ENCODE peak calls at places on chromosomes 16 and 17, in five cellular contexts. One of them, this sample, is unnamed.

GRCh38 chr17:40284085-40284713 is 3.5 kb upstream of the CDC6 start:
- DNase-seq in tibial artery: no peak
- DNase-seq in mucosa of descending colon: peak; percentile 80
- DNase-seq in H1: no peak
- DNase-seq in uterus: no peak
- DNase-seq in this sample: no peak

GRCh38 chr17:62892069-62892675 is 73.9 kb upstream of the TANC2 start:
- DNase-seq in tibial artery: no peak
- DNase-seq in mucosa of descending colon: no peak
- DNase-seq in H1: no peak
- DNase-seq in uterus: no peak
- DNase-seq in this sample: no peak

GRCh38 chr17:42312285-42313130 is 24.2 kb downstream of the STAT5A start:
- DNase-seq in tibial artery: peak; percentile 83
- DNase-seq in mucosa of descending colon: peak; percentile 76
- DNase-seq in H1: no peak
- DNase-seq in uterus: peak; percentile 88
- DNase-seq in this sample: peak; percentile 80

GRCh38 chr17:47604268-47604927 is 45.3 kb upstream of the KPNB1 start:
- DNase-seq in tibial artery: peak; percentile 30
- DNase-seq in mucosa of descending colon: no peak
- DNase-seq in H1: no peak
- DNase-seq in uterus: no peak
- DNase-seq in this sample: no peak

GRCh38 chr16:81551141-81551808 is 106.7 kb downstream of the CMIP start:
- DNase-seq in tibial artery: no peak
- DNase-seq in mucosa of descending colon: no peak
- DNase-seq in H1: no peak
- DNase-seq in uterus: no peak
- DNase-seq in this sample: no peak

GRCh38 chr17:38443356-38444026 is 15.2 kb downstream of the ARHGAP23 start:
- DNase-seq in tibial artery: no peak
- DNase-seq in mucosa of descending colon: no peak
- DNase-seq in H1: no peak
- DNase-seq in uterus: no peak
- DNase-seq in this sample: no peak

GRCh38 chr17:53090770-53091169 is 732.0 kb upstream of the KIF2B start:
- DNase-seq in tibial artery: no peak
- DNase-seq in mucosa of descending colon: no peak
- DNase-seq in H1: no peak
- DNase-seq in uterus: no peak
- DNase-seq in this sample: no peak

GRCh38 chr16:88202207-88202745 is 180.5 kb upstream of the ZNF469 start:
- DNase-seq in tibial artery: no peak
- DNase-seq in mucosa of descending colon: no peak
- DNase-seq in H1: no peak
- DNase-seq in uterus: no peak
- DNase-seq in this sample: no peak

GRCh38 chr17:7977039-7977438 is 25.4 kb upstream of the GUCY2D start:
- DNase-seq in tibial artery: no peak
- DNase-seq in mucosa of descending colon: peak; percentile 51
- DNase-seq in H1: no peak
- DNase-seq in uterus: no peak
- DNase-seq in this sample: no peak
- TF ChIP-seq CTCF in tibial artery: no peak
- TF ChIP-seq CTCF in mucosa of descending colon: no peak
- TF ChIP-seq CTCF in H1: no peak
- TF ChIP-seq CTCF in uterus: no peak
- TF ChIP-seq CTCF in this sample: no peak

GRCh38 chr16:67442581-67443255 is 11.8 kb downstream of the HSD11B2 start:
- DNase-seq in tibial artery: no peak
- DNase-seq in mucosa of descending colon: no peak
- DNase-seq in H1: no peak
- DNase-seq in uterus: peak; percentile 73
- DNase-seq in this sample: no peak
- H3K4me1 ChIP-seq in tibial artery: peaks cover 20% of the 10 kb centered on the region
- H3K4me1 ChIP-seq in mucosa of descending colon: peaks cover 71% of the 10 kb centered on the region
- H3K4me1 ChIP-seq in H1: peaks cover 3% of the 10 kb centered on the region
- H3K4me1 ChIP-seq in uterus: peaks cover 55% of the 10 kb centered on the region
- H3K4me1 ChIP-seq in this sample: peaks cover 19% of the 10 kb centered on the region

GRCh38 chr16:66660422-66661209 is 35.9 kb downstream of the CMTM4 start:
- DNase-seq in tibial artery: peak; percentile 73
- DNase-seq in mucosa of descending colon: peak; percentile 43
- DNase-seq in H1: no peak
- DNase-seq in uterus: peak; percentile 67
- DNase-seq in this sample: peak; percentile 41
- TF ChIP-seq CTCF in tibial artery: no peak
- TF ChIP-seq CTCF in mucosa of descending colon: no peak
- TF ChIP-seq CTCF in H1: no peak
- TF ChIP-seq CTCF in uterus: peak; percentile 31
- TF ChIP-seq CTCF in this sample: no peak

GRCh38 chr16:85003076-85003475 is 8.3 kb downstream of the ZDHHC7 start:
- DNase-seq in tibial artery: no peak
- DNase-seq in mucosa of descending colon: no peak
- DNase-seq in H1: no peak
- DNase-seq in uterus: no peak
- DNase-seq in this sample: no peak

GRCh38 chr16:85003723-85004586 is 7.4 kb downstream of the ZDHHC7 start:
- DNase-seq in tibial artery: no peak
- DNase-seq in mucosa of descending colon: no peak
- DNase-seq in H1: no peak
- DNase-seq in uterus: no peak
- DNase-seq in this sample: no peak

GRCh38 chr16:85002643-85003042 is 8.7 kb downstream of the ZDHHC7 start:
- DNase-seq in tibial artery: peak; percentile 61
- DNase-seq in mucosa of descending colon: peak; percentile 41
- DNase-seq in H1: no peak
- DNase-seq in uterus: no peak
- DNase-seq in this sample: no peak

GRCh38 chr16:84999857-85000480 is 11.4 kb downstream of the ZDHHC7 start:
- DNase-seq in tibial artery: no peak
- DNase-seq in mucosa of descending colon: no peak
- DNase-seq in H1: no peak
- DNase-seq in uterus: no peak
- DNase-seq in this sample: no peak

GRCh38 chr16:85002099-85002541 is 9.2 kb downstream of the ZDHHC7 start:
- DNase-seq in tibial artery: no peak
- DNase-seq in mucosa of descending colon: no peak
- DNase-seq in H1: no peak
- DNase-seq in uterus: no peak
- DNase-seq in this sample: no peak
- H3K4me1 ChIP-seq in tibial artery: peaks cover 93% of the 10 kb centered on the region
- H3K4me1 ChIP-seq in mucosa of descending colon: peaks cover 66% of the 10 kb centered on the region
- H3K4me1 ChIP-seq in H1: peaks cover 8% of the 10 kb centered on the region
- H3K4me1 ChIP-seq in uterus: peaks cover 30% of the 10 kb centered on the region
- H3K4me1 ChIP-seq in this sample: peaks cover 15% of the 10 kb centered on the region

DNA sequence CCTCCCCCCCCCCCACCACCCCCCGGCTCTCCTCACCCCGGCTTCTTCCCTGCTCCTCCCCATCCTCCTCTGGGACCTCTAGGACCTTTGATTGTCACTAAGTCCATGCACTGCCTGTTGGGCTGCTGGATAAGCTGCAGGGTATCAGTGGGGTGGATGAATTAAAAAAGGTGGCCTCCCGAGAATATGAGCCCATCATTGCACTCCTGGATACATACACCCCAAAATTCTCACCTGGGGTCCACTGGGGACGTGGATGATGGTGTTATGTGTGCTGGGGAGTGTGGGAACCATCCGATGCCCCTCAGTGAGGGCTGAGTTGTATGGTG is 88.8 kb downstream of the IRF8 start:
- DNase-seq in tibial artery: no peak
- DNase-seq in mucosa of descending colon: no peak
- DNase-seq in H1: no peak
- DNase-seq in uterus: no peak
- DNase-seq in this sample: no peak
- TF ChIP-seq CTCF in tibial artery: no peak
- TF ChIP-seq CTCF in mucosa of descending colon: no peak
- TF ChIP-seq CTCF in H1: no peak
- TF ChIP-seq CTCF in uterus: no peak
- TF ChIP-seq CTCF in this sample: no peak

DNA sequence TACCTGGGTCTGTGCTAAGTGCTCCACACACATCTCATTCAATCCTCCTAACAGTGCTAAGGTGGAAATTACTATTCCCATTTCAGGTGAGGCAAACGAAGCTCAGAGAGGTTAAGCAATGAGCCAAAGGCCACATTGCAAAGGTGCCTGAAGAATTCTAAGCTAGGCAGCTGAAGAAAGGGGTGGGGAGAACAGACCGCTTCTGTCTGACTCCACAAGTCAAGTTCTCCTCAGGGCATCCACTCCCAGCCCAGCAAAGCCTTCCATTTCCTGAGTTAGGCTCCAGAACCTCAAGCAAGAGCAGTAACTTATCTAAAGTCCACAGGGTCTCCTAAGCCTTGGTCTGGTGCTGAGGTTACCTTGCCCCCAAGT is 27.0 kb upstream of the MRPS23 start:
- DNase-seq in tibial artery: no peak
- DNase-seq in mucosa of descending colon: no peak
- DNase-seq in H1: no peak
- DNase-seq in uterus: no peak
- DNase-seq in this sample: no peak
- H3K4me1 ChIP-seq in tibial artery: peaks cover 83% of the 10 kb centered on the region
- H3K4me1 ChIP-seq in mucosa of descending colon: peaks cover 12% of the 10 kb centered on the region
- H3K4me1 ChIP-seq in H1: peaks cover 42% of the 10 kb centered on the region
- H3K4me1 ChIP-seq in uterus: peaks cover 42% of the 10 kb centered on the region
- H3K4me1 ChIP-seq in this sample: peaks cover 37% of the 10 kb centered on the region

GRCh38 chr16:15608398-15609285 is 34.3 kb downstream of the MARF1 start:
- DNase-seq in tibial artery: no peak
- DNase-seq in mucosa of descending colon: no peak
- DNase-seq in H1: no peak
- DNase-seq in uterus: no peak
- DNase-seq in this sample: no peak
- TF ChIP-seq CTCF in tibial artery: no peak
- TF ChIP-seq CTCF in mucosa of descending colon: no peak
- TF ChIP-seq CTCF in H1: no peak
- TF ChIP-seq CTCF in uterus: no peak
- TF ChIP-seq CTCF in this sample: no peak

GRCh38 chr17:80263253-80264047 is 2.8 kb downstream of the RNF213 start:
- DNase-seq in tibial artery: peak; percentile 90
- DNase-seq in mucosa of descending colon: peak; percentile 97
- DNase-seq in H1: no peak
- DNase-seq in uterus: peak; percentile 90
- DNase-seq in this sample: peak; percentile 92
- H3K4me1 ChIP-seq in tibial artery: peaks cover 33% of the 10 kb centered on the region
- H3K4me1 ChIP-seq in mucosa of descending colon: peaks cover 38% of the 10 kb centered on the region
- H3K4me1 ChIP-seq in H1: peaks cover 12% of the 10 kb centered on the region
- H3K4me1 ChIP-seq in uterus: peaks cover 10% of the 10 kb centered on the region
- H3K4me1 ChIP-seq in this sample: peaks cover 24% of the 10 kb centered on the region

This sample was measured in lung.